ENCODE peak calls at places on chromosomes 16 and 17, in four cellular contexts. H, V, N and D are unnamed samples.

GRCh38 chr16:54568897-54569807 is 282.6 kb upstream of the IRX3 start:
- DNase-seq in H (no peak), V (no peak), N (no peak), D (no peak)

GRCh38 chr16:24013054-24013636 is 177.4 kb downstream of the PRKCB start:
- DNase-seq in H (no peak), V (no peak), N (no peak), D (no peak)

GRCh38 chr17:83176272-83176955 is 97.0 kb downstream of the METRNL start:
- DNase-seq in H (peak; percentile 2), V (no peak), N (no peak), D (no peak)

GRCh38 chr16:81107506-81107905 is 11.3 kb upstream of the GCSH start:
- DNase-seq in H (no peak), V (no peak), N (no peak), D (no peak)

GRCh38 chr17:6913608-6914443 is 82.0 kb upstream of the ALOX12 start:
- DNase-seq in H (peak; percentile 85), V (peak; percentile 77), N (peak; percentile 12), D (peak; percentile 73)

GRCh38 chr17:74513987-74514631 is 17.2 kb downstream of the CD300LB start:
- DNase-seq in H (no peak), V (no peak), N (no peak), D (peak; percentile 44)

GRCh38 chr16:75087040-75087979 is 29.3 kb downstream of the LDHD start:
- DNase-seq in H (no peak), V (no peak), N (no peak), D (peak; percentile 35)

GRCh38 chr16:50478773-50479149 is 69.4 kb upstream of the NKD1 start:
- DNase-seq in H (peak; percentile 29), V (no peak), N (no peak), D (no peak)

GRCh38 chr16:69709456-69710084 is 16.8 kb downstream of the NQO1 start:
- DNase-seq in H (no peak), V (no peak), N (no peak), D (no peak)

GRCh38 chr16:65333298-65333697 is 211.4 kb upstream of the CDH11 start:
- DNase-seq in H (no peak), V (no peak), N (no peak), D (no peak)

GRCh38 chr16:71360378-71360777 is 1.9 kb downstream of the CALB2 start:
- DNase-seq in H (no peak), V (no peak), N (no peak), D (no peak)

GRCh38 chr17:41992576-41992975 is 24.7 kb downstream of the DNAJC7 start:
- DNase-seq in H (no peak), V (no peak), N (no peak), D (no peak)

GRCh38 chr16:50585331-50585776 is 37.2 kb downstream of the NKD1 start:
- DNase-seq in H (no peak), V (peak; percentile 78), N (peak; percentile 52), D (no peak)

GRCh38 chr16:68444058-68444657 is 4.2 kb downstream of the SMPD3 start:
- DNase-seq in H (peak; percentile 76), V (no peak), N (no peak), D (peak; percentile 81)

GRCh38 chr17:45894022-45894784 is at the start of gene MAPT:
- DNase-seq in H (peak; percentile 89), V (peak; percentile 93), N (peak; percentile 37), D (peak; percentile 95)

GRCh38 chr17:40355123-40355803 is 9.3 kb downstream of the GJD3 start:
- DNase-seq in H (peak; percentile 96), V (peak; percentile 82), N (no peak), D (peak; percentile 97)
- TF ChIP-seq CTCF in H (peak; percentile 98), V (peak; percentile 99), N (peak; percentile 98), D (peak; percentile 96)

GRCh38 chr16:56047307-56048234 is 143.7 kb upstream of the GNAO1 start:
- DNase-seq in H (no peak), V (no peak), N (no peak), D (no peak)

GRCh38 chr16:56038564-56039098 is 152.7 kb upstream of the GNAO1 start:
- DNase-seq in H (no peak), V (no peak), N (no peak), D (no peak)

GRCh38 chr16:56042416-56042815 is 148.9 kb upstream of the GNAO1 start:
- DNase-seq in H (no peak), V (no peak), N (no peak), D (no peak)

GRCh38 chr16:56041556-56042140 is 149.6 kb upstream of the GNAO1 start:
- DNase-seq in H (peak; percentile 71), V (no peak), N (no peak), D (peak; percentile 50)
- TF ChIP-seq CTCF in H (peak; percentile 50), V (no peak), N (peak; percentile 16), D (no peak)

GRCh38 chr17:35901776-35902175 is 21.6 kb upstream of the CCL5 start:
- DNase-seq in H (no peak), V (no peak), N (no peak), D (no peak)
- TF ChIP-seq CTCF in H (no peak), V (no peak), N (no peak), D (no peak)

DNA sequence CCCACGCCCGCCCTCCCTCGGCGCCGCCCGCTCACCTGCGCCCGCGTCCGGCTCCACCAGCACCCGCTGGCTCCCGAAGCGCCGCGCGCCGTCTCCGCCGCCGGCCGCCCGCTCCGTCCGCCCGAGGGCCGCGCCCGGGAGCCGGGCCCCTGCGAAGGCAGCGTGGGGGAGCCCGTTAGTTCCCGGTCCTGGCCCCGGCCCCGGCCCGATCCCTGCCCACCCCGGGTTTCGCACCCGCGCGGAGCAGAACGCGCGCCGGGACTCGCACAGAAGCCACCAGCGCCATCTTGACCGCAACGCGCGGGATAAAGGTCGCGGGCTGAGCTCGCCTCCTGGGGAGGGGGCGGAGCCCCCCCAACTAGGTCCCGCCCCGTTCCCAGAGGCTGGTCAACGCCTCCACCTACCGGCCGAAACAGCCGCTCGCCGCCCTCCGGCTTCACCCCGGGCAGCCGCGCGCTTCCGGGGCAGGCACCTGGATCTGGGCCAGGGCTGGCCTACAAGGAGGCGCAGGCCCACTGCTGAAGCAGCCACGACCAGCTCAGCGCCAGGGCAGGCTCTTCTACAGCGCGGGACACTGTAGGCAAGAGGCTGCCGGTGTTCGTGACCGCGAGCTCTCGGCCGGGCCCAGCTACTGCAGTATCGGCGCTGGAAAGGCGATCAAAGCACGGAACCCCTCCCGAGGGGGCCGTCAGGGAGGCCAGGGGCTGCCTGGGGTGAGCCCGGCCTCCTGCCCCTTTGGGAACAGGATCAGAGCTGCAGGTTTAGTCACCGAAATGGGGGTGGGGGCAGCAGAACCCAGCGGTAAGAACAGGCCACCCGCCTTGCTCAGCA is at the start of gene ECI1:
- DNase-seq in H (peak; percentile 94), V (peak; percentile 96), N (peak; percentile 85), D (peak; percentile 92)
- TF ChIP-seq CTCF in H (peak; percentile 13), V (peak; percentile 76), N (peak; percentile 63), D (peak; percentile 49)

GRCh38 chr16:82439678-82440293 is 187.0 kb upstream of the CDH13 start:
- DNase-seq in H (peak; percentile 43), V (no peak), N (no peak), D (peak; percentile 30)
- TF ChIP-seq CTCF in H (peak; percentile 49), V (no peak), N (peak; percentile 21), D (peak; percentile 65)

GRCh38 chr17:30716461-30717289 is 107.8 kb downstream of the CRLF3 start:
- DNase-seq in H (peak; percentile 19), V (peak; percentile 7), N (no peak), D (no peak)
- TF ChIP-seq CTCF in H (no peak), V (no peak), N (no peak), D (no peak)

GRCh38 chr16:28924399-28924761 is 658 bp downstream of the RABEP2 start:
- DNase-seq in H (no peak), V (no peak), N (no peak), D (no peak)
- TF ChIP-seq CTCF in H (no peak), V (no peak), N (no peak), D (no peak)